ENCODE peak calls at places on chromosome 14, in ten cellular contexts. P is Panc1; N is H7; X is cardiac muscle cell; Z is breast epithelium; J is CD8-positive, alpha-beta memory T cell; R is SJSA1; D is uterus; L is A673; S is tibial artery. H is an unnamed sample. For H3K27me3, the result is how much of the 10 kb centered on the place peaks cover.

GRCh38 chr14:92540472-92541048 is 27.0 kb downstream of the RIN3 start:
- DNase-seq in P (peak), N (no peak), X (no peak), Z (peak), J (no peak), R (peak), D (peak), L (peak), S (peak), H (peak)

GRCh38 chr14:99684356-99684952 is 356 bp downstream of the CYP46A1 start:
- DNase-seq in P (no peak), N (no peak), X (no peak), Z (no peak), J (no peak), R (no peak), D (no peak), L (no peak), S (no peak), H (peak)

GRCh38 chr14:26290007-26290530 is 307.8 kb downstream of the NOVA1 start:
- DNase-seq in P (no peak), N (no peak), X (no peak), Z (no peak), J (no peak), R (no peak), D (no peak), L (no peak), S (no peak), H (no peak)

GRCh38 chr14:86462193-86462592 is 932.2 kb downstream of the FLRT2 start:
- DNase-seq in P (no peak), N (no peak), X (peak), Z (no peak), J (no peak), R (no peak), D (no peak), L (peak), S (no peak), H (peak)

GRCh38 chr14:52879958-52880357 is 70.9 kb downstream of the FERMT2 start:
- DNase-seq in P (no peak), N (no peak), X (no peak), Z (no peak), J (no peak), R (peak), D (no peak), L (no peak), S (no peak), H (peak)

GRCh38 chr14:99552572-99553216 is 51.3 kb downstream of the CCDC85C start:
- DNase-seq in P (no peak), N (no peak), X (no peak), Z (no peak), J (no peak), R (no peak), D (no peak), L (no peak), S (no peak), H (no peak)

GRCh38 chr14:65813760-65814387 is 401.3 kb downstream of the FUT8 start:
- DNase-seq in P (no peak), N (no peak), X (no peak), Z (no peak), J (no peak), R (no peak), D (no peak), L (no peak), S (no peak), H (no peak)

GRCh38 chr14:30855345-30856037 is 18.9 kb upstream of the COCH start:
- DNase-seq in P (no peak), N (no peak), X (no peak), Z (no peak), J (no peak), R (no peak), D (no peak), L (no peak), S (no peak), H (no peak)

GRCh38 chr14:67269338-67270060 is 28.3 kb downstream of the PALS1 start:
- DNase-seq in P (no peak), N (no peak), X (peak), Z (no peak), J (no peak), R (no peak), D (no peak), L (peak), S (no peak), H (no peak)

GRCh38 chr14:64645220-64645891 is 58.9 kb upstream of the PLEKHG3 start:
- DNase-seq in P (no peak), N (peak), X (peak), Z (no peak), J (no peak), R (peak), D (peak), L (peak), S (no peak), H (peak)

GRCh38 chr14:55749201-55749812 is 169.3 kb downstream of the KTN1 start:
- DNase-seq in P (no peak), N (no peak), X (no peak), Z (no peak), J (no peak), R (no peak), D (no peak), L (peak), S (no peak), H (peak)

GRCh38 chr14:20606190-20606901 is 15.2 kb upstream of the RNASE12 start:
- DNase-seq in P (no peak), N (peak), X (peak), Z (no peak), J (no peak), R (no peak), D (no peak), L (peak), S (no peak), H (peak)

GRCh38 chr14:64542839-64543207 is 2.3 kb downstream of the HSPA2 start:
- DNase-seq in P (no peak), N (no peak), X (no peak), Z (no peak), J (no peak), R (no peak), D (no peak), L (no peak), S (no peak), H (no peak)

GRCh38 chr14:105474478-105475268 is at the start of gene CRIP2:
- DNase-seq in P (no peak), N (peak), X (peak), Z (no peak), J (peak), R (no peak), D (no peak), L (peak), S (no peak), H (peak)

GRCh38 chr14:64640839-64641238 is 63.4 kb upstream of the PLEKHG3 start:
- DNase-seq in P (no peak), N (no peak), X (no peak), Z (no peak), J (no peak), R (no peak), D (no peak), L (no peak), S (no peak), H (no peak)

GRCh38 chr14:22883191-22883976 is at the start of gene REM2:
- DNase-seq in P (no peak), N (peak), X (peak), Z (no peak), J (no peak), R (no peak), D (no peak), L (no peak), S (no peak), H (no peak)

GRCh38 chr14:53273671-53274072 is 120.5 kb upstream of the DDHD1 start:
- DNase-seq in P (no peak), N (no peak), X (no peak), Z (no peak), J (no peak), R (no peak), D (peak), L (peak), S (no peak), H (no peak)

GRCh38 chr14:72104011-72104613 is 171.9 kb downstream of the RGS6 start:
- DNase-seq in P (no peak), N (peak), X (peak), Z (no peak), J (no peak), R (no peak), D (no peak), L (peak), S (no peak), H (peak)

GRCh38 chr14:48398675-48399282 is 723.4 kb upstream of the MDGA2 start:
- DNase-seq in P (peak), N (peak), X (peak), Z (no peak), J (no peak), R (no peak), D (no peak), L (peak), S (no peak), H (peak)

GRCh38 chr14:59332727-59333126 is 132.5 kb downstream of the GPR135 start:
- DNase-seq in P (no peak), N (no peak), X (no peak), Z (no peak), J (no peak), R (no peak), D (no peak), L (no peak), S (no peak), H (no peak)

GRCh38 chr14:69246331-69246730 is 13.6 kb upstream of the GALNT16 start:
- DNase-seq in P (no peak), N (no peak), X (no peak), Z (no peak), J (no peak), R (peak), D (no peak), L (no peak), S (no peak), H (no peak)

GRCh38 chr14:75711796-75712211 is 50.8 kb downstream of the TTLL5 start:
- DNase-seq in P (peak), N (peak), X (peak), Z (peak), J (no peak), R (peak), D (peak), L (peak), S (peak), H (peak)

GRCh38 chr14:76768671-76769500 is 7.6 kb downstream of the VASH1 start:
- DNase-seq in P (no peak), N (no peak), X (no peak), Z (no peak), J (no peak), R (no peak), D (no peak), L (no peak), S (no peak), H (no peak)

GRCh38 chr14:30283822-30284446 is 275.0 kb upstream of the G2E3 start:
- DNase-seq in P (no peak), N (peak), X (peak), Z (no peak), J (no peak), R (no peak), D (no peak), L (peak), S (no peak), H (peak)

GRCh38 chr14:97376310-97376709 is 579.1 kb downstream of the VRK1 start:
- DNase-seq in P (no peak), N (no peak), X (no peak), Z (no peak), J (no peak), R (no peak), D (no peak), L (no peak), S (no peak), H (no peak)

GRCh38 chr14:58152569-58152857 is 500 bp upstream of the ARMH4 start:
- DNase-seq in P (no peak), N (no peak), X (peak), Z (no peak), J (no peak), R (no peak), D (no peak), L (no peak), S (no peak), H (no peak)

GRCh38 chr14:35196571-35196970 is 74.2 kb downstream of the PRORP start:
- DNase-seq in P (no peak), N (no peak), X (no peak), Z (no peak), J (no peak), R (no peak), D (no peak), L (no peak), S (no peak), H (no peak)

GRCh38 chr14:36521598-36522345 is 1.7 kb upstream of the NKX2-1 start:
- DNase-seq in P (no peak), N (peak), X (no peak), Z (no peak), J (no peak), R (no peak), D (no peak), L (no peak), S (no peak), H (no peak)
- H3K27me3 ChIP-seq in P (under half), N (half or more), X (half or more), Z (half or more), J (under half), R (half or more), D (under half), L (half or more), S (half or more), H (under half)

DNA sequence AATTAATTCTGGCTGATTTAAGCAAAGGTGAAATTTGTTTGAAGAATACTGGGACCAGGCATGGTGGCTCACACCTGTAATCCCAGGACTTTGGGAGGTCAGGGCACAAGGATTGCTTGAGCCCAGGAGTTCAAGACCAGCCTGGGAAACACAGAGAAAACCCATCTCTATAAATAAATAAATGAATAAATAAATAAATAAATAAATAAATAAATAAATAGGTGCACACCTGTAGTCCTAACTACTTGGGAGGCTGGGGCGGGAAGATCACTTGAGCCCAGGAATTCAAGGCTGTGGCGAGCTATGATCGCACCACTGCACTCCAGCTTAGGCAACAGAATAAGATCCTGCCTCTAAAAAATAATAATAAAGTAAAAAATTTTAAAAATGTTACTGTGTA is 4.4 kb upstream of the C14orf39 start:
- DNase-seq in P (no peak), N (no peak), X (no peak), Z (no peak), J (no peak), R (no peak), D (no peak), L (no peak), S (no peak), H (no peak)
- H3K27me3 ChIP-seq in P (under half), N (under half), X (half or more), Z (under half), J (under half), R (under half), D (under half), L (under half), S (under half), H (under half)

GRCh38 chr14:96105921-96106441 is 66.8 kb downstream of the C14orf132 start:
- DNase-seq in P (no peak), N (peak), X (no peak), Z (no peak), J (no peak), R (no peak), D (peak), L (no peak), S (peak), H (no peak)

GRCh38 chr14:96105089-96105920 is 66.1 kb downstream of the C14orf132 start:
- DNase-seq in P (no peak), N (peak), X (no peak), Z (no peak), J (no peak), R (no peak), D (peak), L (no peak), S (peak), H (no peak)

GRCh38 chr14:96108911-96109310 is 69.7 kb downstream of the C14orf132 start:
- DNase-seq in P (no peak), N (peak), X (no peak), Z (no peak), J (no peak), R (no peak), D (no peak), L (no peak), S (no peak), H (no peak)

GRCh38 chr14:96108061-96108795 is 69.1 kb downstream of the C14orf132 start:
- DNase-seq in P (no peak), N (peak), X (no peak), Z (no peak), J (no peak), R (no peak), D (no peak), L (no peak), S (no peak), H (no peak)

GRCh38 chr14:96106891-96107290 is 67.7 kb downstream of the C14orf132 start:
- DNase-seq in P (no peak), N (peak), X (no peak), Z (no peak), J (no peak), R (no peak), D (no peak), L (no peak), S (peak), H (no peak)
- H3K27me3 ChIP-seq in P (under half), N (under half), X (under half), Z (under half), J (under half), R (under half), D (under half), L (under half), S (under half), H (under half)

GRCh38 chr14:70631948-70632347 is 9.8 kb upstream of the TTC9 start:
- DNase-seq in P (no peak), N (no peak), X (no peak), Z (no peak), J (no peak), R (no peak), D (no peak), L (no peak), S (no peak), H (no peak)
- H3K27me3 ChIP-seq in P (under half), N (under half), X (under half), Z (under half), J (under half), R (under half), D (under half), L (under half), S (under half), H (under half)

GRCh38 chr14:103224996-103225874 is 102.0 kb downstream of the TNFAIP2 start:
- DNase-seq in P (no peak), N (peak), X (no peak), Z (no peak), J (no peak), R (peak), D (no peak), L (no peak), S (no peak), H (no peak)
- H3K27me3 ChIP-seq in P (under half), N (under half), X (under half), Z (under half), J (under half), R (under half), D (under half), L (under half), S (half or more), H (under half)

GRCh38 chr14:100816950-100817901 is 8.7 kb upstream of the MEG3 start:
- DNase-seq in P (no peak), N (peak), X (no peak), Z (no peak), J (no peak), R (no peak), D (no peak), L (no peak), S (no peak), H (no peak)
- H3K27me3 ChIP-seq in P (under half), N (under half), X (under half), Z (under half), J (under half), R (under half), D (under half), L (under half), S (under half), H (under half)

GRCh38 chr14:74257988-74258704 is 18.9 kb downstream of the VSX2 start:
- DNase-seq in P (no peak), N (peak), X (no peak), Z (no peak), J (no peak), R (no peak), D (no peak), L (no peak), S (no peak), H (peak)
- H3K27me3 ChIP-seq in P (under half), N (under half), X (half or more), Z (under half), J (under half), R (under half), D (under half), L (under half), S (under half), H (under half)

GRCh38 chr14:74242055-74243042 is 3.1 kb downstream of the VSX2 start:
- DNase-seq in P (no peak), N (peak), X (no peak), Z (no peak), J (no peak), R (no peak), D (no peak), L (no peak), S (no peak), H (no peak)
- H3K27me3 ChIP-seq in P (under half), N (half or more), X (half or more), Z (half or more), J (half or more), R (half or more), D (under half), L (half or more), S (half or more), H (under half)